ENCODE peak calls at places on chromosomes 12 and 14, in eight cellular contexts. O, U, T, V, N, Z, M and P are unnamed samples.
A peak's percentile ranks its signal among the peaks of the same experiment; 100 is the strongest.

GRCh38 chr12:43694879-43695278 is 63.7 kb downstream of the PUS7L start:
- DNase-seq in N (no peak), M (no peak), T (no peak), O (no peak), Z (no peak), V (no peak), U (no peak), P (no peak)

GRCh38 chr12:3551386-3551785 is 60.4 kb downstream of the PRMT8 start:
- DNase-seq in Z (peak; percentile 7), N (no peak), M (peak; percentile 49), V (no peak), T (no peak), O (no peak), U (no peak), P (no peak)

GRCh38 chr12:31832740-31833540 is 104.1 kb upstream of the AMN1 start:
- DNase-seq in M (no peak), Z (peak; percentile 10), O (no peak), V (no peak), N (peak; percentile 69), U (no peak), T (no peak), P (peak; percentile 95)

GRCh38 chr12:87216436-87216835 is 812.8 kb downstream of the C12orf50 start:
- DNase-seq in U (no peak), V (no peak), M (no peak), N (no peak), T (no peak), Z (no peak), O (no peak), P (no peak)

GRCh38 chr12:112184056-112184887 is 58.9 kb downstream of the TRAFD1 start:
- DNase-seq in N (no peak), M (no peak), O (no peak), U (no peak), Z (no peak), T (no peak), V (no peak), P (no peak)

GRCh38 chr12:93748672-93749403 is 71.7 kb downstream of the CRADD start:
- DNase-seq in U (no peak), N (no peak), M (no peak), O (no peak), T (no peak), Z (no peak), V (no peak), P (no peak)

GRCh38 chr12:3454780-3455179 is 36.2 kb upstream of the PRMT8 start:
- DNase-seq in M (no peak), V (no peak), Z (no peak), N (no peak), T (no peak), O (no peak), U (no peak), P (no peak)

GRCh38 chr14:58697927-58698641 is 60.3 kb downstream of the DACT1 start:
- DNase-seq in Z (peak; percentile 46), M (no peak), O (no peak), N (no peak), U (no peak), V (peak; percentile 9), T (no peak), P (no peak)

GRCh38 chr12:16385779-16386646 is 38.6 kb downstream of the MGST1 start:
- DNase-seq in M (no peak), Z (peak; percentile 57), T (peak; percentile 28), V (peak; percentile 55), N (no peak), O (no peak), U (no peak), P (peak; percentile 22)

GRCh38 chr14:77041837-77042557 is 13.5 kb upstream of the IRF2BPL start:
- DNase-seq in M (no peak), O (no peak), N (no peak), Z (no peak), U (no peak), V (peak; percentile 84), T (no peak), P (peak; percentile 50)

GRCh38 chr14:99148131-99148530 is 123.9 kb downstream of the BCL11B start:
- DNase-seq in U (no peak), M (no peak), O (no peak), Z (no peak), N (no peak), T (no peak), V (no peak), P (no peak)

GRCh38 chr12:132173135-132174014 is 29.1 kb downstream of the NOC4L start:
- DNase-seq in M (peak; percentile 5), Z (no peak), N (no peak), U (peak; percentile 22), O (peak; percentile 50), T (no peak), V (no peak), P (peak; percentile 82)

GRCh38 chr14:65421201-65421981 is 8.9 kb downstream of the FUT8 start:
- DNase-seq in N (no peak), T (no peak), Z (no peak), U (no peak), O (no peak), M (no peak), V (peak; percentile 64), P (no peak)

GRCh38 chr14:50773632-50774541 is 57.1 kb downstream of the NIN start:
- DNase-seq in Z (peak; percentile 61), T (no peak), O (no peak), V (peak; percentile 63), N (peak; percentile 59), M (no peak), U (no peak), P (peak; percentile 31)

GRCh38 chr12:107092669-107093546 is 441 bp downstream of the CRY1 start:
- DNase-seq in U (peak; percentile 47), V (peak; percentile 63), O (peak; percentile 82), Z (peak; percentile 53), N (peak; percentile 87), M (no peak), T (peak; percentile 48), P (peak; percentile 72)

GRCh38 chr12:107091381-107091780 is 2.0 kb downstream of the CRY1 start:
- DNase-seq in O (no peak), U (no peak), Z (no peak), M (no peak), N (no peak), T (no peak), V (peak; percentile 81), P (no peak)

GRCh38 chr12:107093547-107094448 is at the start of gene CRY1:
- DNase-seq in O (peak; percentile 99), Z (peak; percentile 96), V (peak; percentile 96), T (peak; percentile 97), M (peak; percentile 96), N (peak; percentile 94), U (peak; percentile 95), P (peak; percentile 97)

GRCh38 chr12:107088912-107089311 is 4.4 kb downstream of the CRY1 start:
- DNase-seq in O (no peak), U (no peak), N (no peak), V (no peak), Z (no peak), T (no peak), M (no peak), P (no peak)

DNA sequence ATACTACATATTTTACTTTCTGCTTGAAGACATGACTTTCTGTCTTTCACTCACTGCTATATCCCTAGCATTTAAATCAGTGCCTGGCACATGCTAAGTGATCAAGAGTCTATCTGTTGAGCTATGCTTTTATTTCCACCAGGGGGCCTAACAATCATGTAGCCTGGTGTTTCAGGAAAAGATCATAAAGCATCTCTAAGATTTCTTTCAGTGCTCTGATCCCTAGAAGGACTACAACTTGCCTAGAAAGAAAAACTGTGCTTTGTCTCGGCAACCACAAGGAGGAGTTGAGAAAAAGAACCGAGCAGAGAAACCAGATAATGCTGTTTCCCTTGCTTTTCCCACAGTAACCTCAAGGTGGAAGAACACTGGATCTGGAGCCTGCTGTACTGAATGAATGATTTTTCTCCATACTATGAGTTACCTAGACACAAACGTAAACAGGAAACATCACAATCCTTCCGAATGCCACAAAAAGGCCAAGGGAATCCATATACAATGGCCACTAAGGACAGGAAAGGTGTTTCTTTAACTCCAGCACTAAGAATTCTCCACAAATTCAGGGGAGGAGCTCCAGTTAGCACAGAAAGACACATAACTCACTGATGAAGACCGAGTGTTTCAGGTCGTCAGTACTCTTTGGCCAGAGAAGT is 1.2 kb downstream of the CRY1 start:
- DNase-seq in O (no peak), Z (peak; percentile 47), U (peak; percentile 88), N (peak; percentile 30), T (no peak), V (peak; percentile 94), M (no peak), P (peak; percentile 86)
- TF ChIP-seq CTCF in O (peak; percentile 73), Z (peak; percentile 66), U (peak; percentile 76), N (peak; percentile 80), T (peak; percentile 76), V (peak; percentile 90), M (peak; percentile 81), P (peak; percentile 76)

DNA sequence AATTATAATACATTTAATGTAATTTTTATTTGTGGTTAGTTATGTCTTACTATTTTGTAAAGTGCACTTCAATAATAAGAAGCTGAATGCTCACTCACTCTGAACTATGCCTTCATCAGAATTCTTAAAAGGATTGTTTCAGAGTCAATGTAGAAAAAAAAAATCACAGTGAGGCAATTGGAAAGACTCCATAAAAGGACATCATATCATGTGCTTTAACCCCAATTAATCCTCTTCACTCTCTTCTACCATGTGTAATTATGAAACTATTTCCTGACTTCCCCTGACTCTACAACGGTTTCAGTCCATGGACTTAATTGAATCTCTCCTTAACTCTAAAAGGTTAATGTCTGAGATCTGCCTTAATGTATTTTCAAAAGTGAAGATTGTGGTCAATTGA is 250.4 kb upstream of the ALG10 start:
- DNase-seq in Z (no peak), T (no peak), V (no peak), N (no peak), U (no peak), M (no peak), O (no peak), P (no peak)
- TF ChIP-seq CTCF in Z (no peak), T (no peak), V (no peak), N (no peak), U (no peak), M (no peak), O (no peak), P (no peak)

GRCh38 chr12:108299980-108300696 is 39.0 kb downstream of the CMKLR1 start:
- DNase-seq in T (no peak), Z (no peak), N (no peak), M (no peak), U (no peak), V (no peak), O (no peak), P (no peak)

GRCh38 chr12:108302471-108303311 is 36.4 kb downstream of the CMKLR1 start:
- DNase-seq in N (no peak), O (peak; percentile 76), M (peak; percentile 81), U (no peak), V (no peak), T (peak; percentile 44), Z (peak; percentile 33), P (no peak)

GRCh38 chr12:108299516-108299915 is 39.6 kb downstream of the CMKLR1 start:
- DNase-seq in M (no peak), T (no peak), Z (no peak), N (no peak), U (no peak), O (no peak), V (no peak), P (no peak)

GRCh38 chr12:108301346-108301745 is 37.8 kb downstream of the CMKLR1 start:
- DNase-seq in V (no peak), Z (no peak), N (no peak), U (no peak), T (no peak), O (peak; percentile 27), M (no peak), P (no peak)

GRCh38 chr12:108302034-108302433 is 37.1 kb downstream of the CMKLR1 start:
- DNase-seq in M (no peak), O (peak; percentile 51), Z (no peak), T (no peak), U (no peak), V (no peak), N (no peak), P (no peak)
- TF ChIP-seq CTCF in M (no peak), O (no peak), Z (no peak), T (no peak), U (no peak), V (no peak), N (no peak), P (no peak)

GRCh38 chr12:17511369-17511768 is 578.6 kb downstream of the RERGL start:
- DNase-seq in T (no peak), N (no peak), M (no peak), V (peak; percentile 1), Z (no peak), U (no peak), O (no peak), P (no peak)
- TF ChIP-seq CTCF in T (no peak), N (no peak), M (no peak), V (no peak), Z (no peak), U (peak; percentile 21), O (no peak), P (no peak)